ENCODE peak calls at places on chromosome 4, in four cellular contexts. One of them, this sample, is unnamed.

GRCh38 chr4:182873726-182874125 is 43.5 kb downstream of the DCTD start:
- DNase-seq in heart left ventricle: no peak
- DNase-seq in GM23248: no peak
- DNase-seq in testis: no peak
- DNase-seq in this sample: no peak

GRCh38 chr4:140374130-140374477 is 658 bp downstream of the SCOC start:
- DNase-seq in heart left ventricle: no peak
- DNase-seq in GM23248: no peak
- DNase-seq in testis: no peak
- DNase-seq in this sample: no peak

GRCh38 chr4:101256222-101256621 is 91.1 kb downstream of the PPP3CA start:
- DNase-seq in heart left ventricle: no peak
- DNase-seq in GM23248: no peak
- DNase-seq in testis: no peak
- DNase-seq in this sample: no peak

GRCh38 chr4:95093460-95093859 is 335.7 kb downstream of the BMPR1B start:
- DNase-seq in heart left ventricle: no peak
- DNase-seq in GM23248: no peak
- DNase-seq in testis: no peak
- DNase-seq in this sample: no peak

GRCh38 chr4:18733956-18734872 is 712.7 kb upstream of the LCORL start:
- DNase-seq in heart left ventricle: peak
- DNase-seq in GM23248: no peak
- DNase-seq in testis: no peak
- DNase-seq in this sample: peak

GRCh38 chr4:153497988-153498967 is 32.1 kb downstream of the TMEM131L start:
- DNase-seq in heart left ventricle: peak
- DNase-seq in GM23248: peak
- DNase-seq in testis: no peak
- DNase-seq in this sample: peak

GRCh38 chr4:88054229-88054628 is 46.8 kb downstream of the PKD2 start:
- DNase-seq in heart left ventricle: no peak
- DNase-seq in GM23248: peak
- DNase-seq in testis: no peak
- DNase-seq in this sample: no peak

GRCh38 chr4:3845094-3845743 is 79.0 kb downstream of the ADRA2C start:
- DNase-seq in heart left ventricle: no peak
- DNase-seq in GM23248: no peak
- DNase-seq in testis: no peak
- DNase-seq in this sample: no peak

GRCh38 chr4:121308828-121309227 is 72.0 kb downstream of the QRFPR start:
- DNase-seq in heart left ventricle: no peak
- DNase-seq in GM23248: no peak
- DNase-seq in testis: no peak
- DNase-seq in this sample: no peak

GRCh38 chr4:38117614-38118013 is 157.4 kb downstream of the PTTG2 start:
- DNase-seq in heart left ventricle: no peak
- DNase-seq in GM23248: no peak
- DNase-seq in testis: no peak
- DNase-seq in this sample: no peak

GRCh38 chr4:169803417-169803816 is 45.7 kb upstream of the HPF1 start:
- DNase-seq in heart left ventricle: no peak
- DNase-seq in GM23248: no peak
- DNase-seq in testis: no peak
- DNase-seq in this sample: no peak

GRCh38 chr4:56871357-56871993 is 36.2 kb upstream of the REST start:
- DNase-seq in heart left ventricle: no peak
- DNase-seq in GM23248: no peak
- DNase-seq in testis: no peak
- DNase-seq in this sample: peak

GRCh38 chr4:115113382-115114106 is at the start of gene NDST4:
- DNase-seq in heart left ventricle: no peak
- DNase-seq in GM23248: peak
- DNase-seq in testis: peak
- DNase-seq in this sample: peak

GRCh38 chr4:112036881-112037280 is 108.4 kb upstream of the FAM241A start:
- DNase-seq in heart left ventricle: no peak
- DNase-seq in GM23248: peak
- DNase-seq in testis: no peak
- DNase-seq in this sample: no peak

GRCh38 chr4:143558823-143559756 is 45.6 kb downstream of the SMARCA5 start:
- DNase-seq in heart left ventricle: peak
- DNase-seq in GM23248: peak
- DNase-seq in testis: peak
- DNase-seq in this sample: no peak

GRCh38 chr4:119299221-119300071 is 22.5 kb downstream of the FABP2 start:
- DNase-seq in heart left ventricle: no peak
- DNase-seq in GM23248: peak
- DNase-seq in testis: no peak
- DNase-seq in this sample: peak

GRCh38 chr4:169184236-169184635 is 86.5 kb downstream of the SH3RF1 start:
- DNase-seq in heart left ventricle: no peak
- DNase-seq in GM23248: peak
- DNase-seq in testis: no peak
- DNase-seq in this sample: no peak

GRCh38 chr4:67584496-67584895 is 26.0 kb downstream of the STAP1 start:
- DNase-seq in heart left ventricle: no peak
- DNase-seq in GM23248: no peak
- DNase-seq in testis: no peak
- DNase-seq in this sample: no peak

GRCh38 chr4:121675715-121676114 is 21.1 kb downstream of the ANXA5 start:
- DNase-seq in heart left ventricle: no peak
- DNase-seq in GM23248: peak
- DNase-seq in testis: no peak
- DNase-seq in this sample: no peak

GRCh38 chr4:124061413-124061812 is 651.1 kb downstream of the ANKRD50 start:
- DNase-seq in heart left ventricle: no peak
- DNase-seq in GM23248: peak
- DNase-seq in testis: no peak
- DNase-seq in this sample: peak

GRCh38 chr4:74258949-74259348 is 49.3 kb upstream of the EPGN start:
- DNase-seq in heart left ventricle: peak
- DNase-seq in GM23248: no peak
- DNase-seq in testis: peak
- DNase-seq in this sample: no peak

GRCh38 chr4:140568507-140569306 is at the start of gene UCP1:
- DNase-seq in heart left ventricle: peak
- DNase-seq in GM23248: peak
- DNase-seq in testis: peak
- DNase-seq in this sample: no peak

GRCh38 chr4:102259081-102259480 is 86.2 kb downstream of the SLC39A8 start:
- DNase-seq in heart left ventricle: no peak
- DNase-seq in GM23248: no peak
- DNase-seq in testis: no peak
- DNase-seq in this sample: no peak

GRCh38 chr4:101790521-101791188 is at the start of gene BANK1:
- DNase-seq in heart left ventricle: peak
- DNase-seq in GM23248: no peak
- DNase-seq in testis: peak
- DNase-seq in this sample: no peak

GRCh38 chr4:122010610-122011009 is 58.8 kb upstream of the TRPC3 start:
- DNase-seq in heart left ventricle: no peak
- DNase-seq in GM23248: peak
- DNase-seq in testis: no peak
- DNase-seq in this sample: no peak

GRCh38 chr4:186725422-186726149 is 1.9 kb upstream of the FAT1 start:
- DNase-seq in heart left ventricle: peak
- DNase-seq in GM23248: peak
- DNase-seq in testis: peak
- DNase-seq in this sample: peak

GRCh38 chr4:155853189-155853588 is 12.9 kb downstream of the ASIC5 start:
- DNase-seq in heart left ventricle: no peak
- DNase-seq in GM23248: no peak
- DNase-seq in testis: no peak
- DNase-seq in this sample: no peak

GRCh38 chr4:184954482-184954881 is 63.8 kb upstream of the HELT start:
- DNase-seq in heart left ventricle: no peak
- DNase-seq in GM23248: no peak
- DNase-seq in testis: no peak
- DNase-seq in this sample: no peak

GRCh38 chr4:19135886-19136633 is 1114.5 kb upstream of the LCORL start:
- DNase-seq in heart left ventricle: no peak
- DNase-seq in GM23248: no peak
- DNase-seq in testis: no peak
- DNase-seq in this sample: no peak

GRCh38 chr4:161696957-161697356 is 466.8 kb downstream of the FSTL5 start:
- DNase-seq in heart left ventricle: no peak
- DNase-seq in GM23248: no peak
- DNase-seq in testis: no peak
- DNase-seq in this sample: no peak

GRCh38 chr4:123116412-123116811 is 194.0 kb upstream of the NUDT6 start:
- DNase-seq in heart left ventricle: no peak
- DNase-seq in GM23248: peak
- DNase-seq in testis: no peak
- DNase-seq in this sample: no peak

GRCh38 chr4:244471-244870 is 60.8 kb downstream of the ZNF732 start:
- DNase-seq in heart left ventricle: peak
- DNase-seq in GM23248: peak
- DNase-seq in testis: peak
- DNase-seq in this sample: peak

GRCh38 chr4:163688856-163689255 is 194.4 kb downstream of the TMA16 start:
- DNase-seq in heart left ventricle: no peak
- DNase-seq in GM23248: no peak
- DNase-seq in testis: no peak
- DNase-seq in this sample: no peak

GRCh38 chr4:91914176-91914804 is 389.5 kb upstream of the GRID2 start:
- DNase-seq in heart left ventricle: no peak
- DNase-seq in GM23248: no peak
- DNase-seq in testis: no peak
- DNase-seq in this sample: no peak

GRCh38 chr4:81923140-81923539 is 450.7 kb downstream of the HNRNPD start:
- DNase-seq in heart left ventricle: no peak
- DNase-seq in GM23248: no peak
- DNase-seq in testis: no peak
- DNase-seq in this sample: no peak

GRCh38 chr4:182918791-182919302 is 1.7 kb upstream of the DCTD start:
- DNase-seq in heart left ventricle: no peak
- DNase-seq in GM23248: peak
- DNase-seq in testis: no peak
- DNase-seq in this sample: no peak

GRCh38 chr4:71593306-71593705 is 190.6 kb downstream of the GC start:
- DNase-seq in heart left ventricle: no peak
- DNase-seq in GM23248: no peak
- DNase-seq in testis: no peak
- DNase-seq in this sample: no peak

GRCh38 chr4:40586034-40586433 is 43.6 kb downstream of the RBM47 start:
- DNase-seq in heart left ventricle: no peak
- DNase-seq in GM23248: peak
- DNase-seq in testis: no peak
- DNase-seq in this sample: no peak
- H3K4me3 ChIP-seq in heart left ventricle: no peak
- H3K4me3 ChIP-seq in GM23248: no peak
- H3K4me3 ChIP-seq in testis: no peak
- H3K4me3 ChIP-seq in this sample: no peak

DNA sequence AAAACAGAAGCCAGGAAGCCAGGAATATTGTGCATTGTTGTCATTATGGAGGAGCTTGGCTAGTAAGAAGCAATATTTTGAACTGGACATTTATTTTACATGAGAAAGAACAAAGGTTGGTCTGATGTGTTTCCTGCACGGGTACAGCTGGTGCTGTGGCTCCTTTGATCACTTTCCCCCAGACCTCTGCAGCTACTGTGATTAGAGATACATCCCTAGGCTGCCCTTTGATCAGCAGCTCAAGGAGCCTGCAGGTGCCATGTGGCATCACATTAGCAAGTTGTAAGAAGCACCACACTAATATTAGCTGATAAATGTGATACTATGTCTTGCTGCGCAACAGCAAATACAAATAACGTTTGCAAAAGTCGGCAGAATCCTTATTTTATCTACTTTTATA is 2.5 kb downstream of the PDGFC start:
- DNase-seq in heart left ventricle: no peak
- DNase-seq in GM23248: no peak
- DNase-seq in testis: no peak
- DNase-seq in this sample: no peak
- H3K4me3 ChIP-seq in heart left ventricle: peak
- H3K4me3 ChIP-seq in GM23248: peak
- H3K4me3 ChIP-seq in testis: no peak
- H3K4me3 ChIP-seq in this sample: peak

GRCh38 chr4:39860804-39861203 is 116.9 kb downstream of the PDS5A start:
- DNase-seq in heart left ventricle: no peak
- DNase-seq in GM23248: no peak
- DNase-seq in testis: no peak
- DNase-seq in this sample: no peak

GRCh38 chr4:39850727-39851126 is 127.0 kb downstream of the PDS5A start:
- DNase-seq in heart left ventricle: no peak
- DNase-seq in GM23248: no peak
- DNase-seq in testis: no peak
- DNase-seq in this sample: no peak

DNA sequence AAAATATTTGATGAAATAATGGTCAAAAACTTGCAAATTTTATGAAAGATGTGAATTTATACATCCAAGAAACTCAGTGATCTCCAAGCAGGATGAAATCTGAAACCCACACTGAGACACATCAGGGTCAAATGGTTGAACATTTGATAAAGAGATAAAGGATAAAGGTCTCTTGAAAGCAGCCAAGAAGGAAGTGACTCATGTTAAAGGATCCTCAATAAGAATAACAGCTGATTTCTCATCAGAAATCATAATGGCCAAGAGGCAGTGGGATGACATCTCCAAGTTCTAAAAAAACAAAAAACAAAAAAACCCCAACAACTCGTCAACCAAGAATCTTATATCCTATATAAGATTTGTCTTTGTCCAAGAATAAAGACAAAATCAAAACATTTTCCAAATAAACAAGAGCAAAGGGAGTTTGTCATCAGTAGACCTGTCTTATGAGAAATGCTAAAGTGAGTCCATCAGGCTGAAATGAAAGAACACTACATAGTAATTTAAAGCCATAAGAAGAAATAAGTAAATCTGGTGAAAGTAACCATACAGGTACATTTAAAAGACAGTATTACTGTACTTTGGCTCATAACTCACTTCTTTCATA is 121.7 kb downstream of the PDS5A start:
- DNase-seq in heart left ventricle: no peak
- DNase-seq in GM23248: peak
- DNase-seq in testis: no peak
- DNase-seq in this sample: peak
- H3K4me3 ChIP-seq in heart left ventricle: no peak
- H3K4me3 ChIP-seq in GM23248: no peak
- H3K4me3 ChIP-seq in testis: no peak
- H3K4me3 ChIP-seq in this sample: no peak

GRCh38 chr4:2402941-2403340 is 15.5 kb downstream of the ZFYVE28 start:
- DNase-seq in heart left ventricle: no peak
- DNase-seq in GM23248: no peak
- DNase-seq in testis: no peak
- DNase-seq in this sample: no peak

GRCh38 chr4:2402053-2402452 is 16.4 kb downstream of the ZFYVE28 start:
- DNase-seq in heart left ventricle: peak
- DNase-seq in GM23248: peak
- DNase-seq in testis: peak
- DNase-seq in this sample: peak

GRCh38 chr4:2400841-2401609 is 17.4 kb downstream of the ZFYVE28 start:
- DNase-seq in heart left ventricle: no peak
- DNase-seq in GM23248: no peak
- DNase-seq in testis: no peak
- DNase-seq in this sample: no peak

GRCh38 chr4:2401610-2401983 is 16.8 kb downstream of the ZFYVE28 start:
- DNase-seq in heart left ventricle: no peak
- DNase-seq in GM23248: no peak
- DNase-seq in testis: no peak
- DNase-seq in this sample: no peak

GRCh38 chr4:2402453-2402852 is 16.0 kb downstream of the ZFYVE28 start:
- DNase-seq in heart left ventricle: no peak
- DNase-seq in GM23248: no peak
- DNase-seq in testis: no peak
- DNase-seq in this sample: no peak
- H3K4me3 ChIP-seq in heart left ventricle: peak
- H3K4me3 ChIP-seq in GM23248: peak
- H3K4me3 ChIP-seq in testis: no peak
- H3K4me3 ChIP-seq in this sample: peak